ENCODE peak calls at places on chromosome 22, in seven cellular contexts. D is H1; M is CD4-positive, alpha-beta memory T cell; Y is cardiac fibroblast; H is right lobe of liver; W is AG09309; P is Panc1. G is an unnamed sample.

GRCh38 chr22:44180706-44181032 is at the start of gene PARVG:
- DNase-seq in D (no peak), M (peak), Y (no peak), W (no peak), H (no peak), P (no peak), G (no peak)

GRCh38 chr22:43988960-43989359 is 33.7 kb downstream of the SAMM50 start:
- DNase-seq in W (no peak), D (no peak), Y (no peak), H (no peak), P (no peak), M (no peak), G (no peak)

GRCh38 chr22:23357028-23357427 is 176.7 kb downstream of the BCR start:
- DNase-seq in M (no peak), H (peak), D (no peak), P (no peak), W (no peak), Y (no peak), G (no peak)

GRCh38 chr22:28051787-28052356 is 132.8 kb upstream of the PITPNB start:
- DNase-seq in W (no peak), D (peak), Y (peak), P (peak), H (peak), M (no peak), G (peak)

GRCh38 chr22:45475876-45476514 is 26.7 kb upstream of the FBLN1 start:
- DNase-seq in D (no peak), M (no peak), Y (no peak), P (no peak), W (no peak), H (no peak), G (no peak)

GRCh38 chr22:45083659-45084305 is 74.0 kb upstream of the PHF21B start:
- DNase-seq in P (peak), Y (peak), H (no peak), W (peak), M (no peak), D (no peak), G (peak)

GRCh38 chr22:25024895-25025294 is 72.4 kb downstream of the KIAA1671 start:
- DNase-seq in D (no peak), M (no peak), H (no peak), W (no peak), P (no peak), Y (no peak), G (no peak)

GRCh38 chr22:45620707-45621106 is 50.9 kb upstream of the ATXN10 start:
- DNase-seq in Y (no peak), M (no peak), W (no peak), P (no peak), D (no peak), H (no peak), G (no peak)

GRCh38 chr22:29128891-29129643 is 56.2 kb downstream of the KREMEN1 start:
- DNase-seq in H (no peak), M (no peak), P (no peak), D (no peak), Y (peak), W (no peak), G (no peak)

GRCh38 chr22:45645526-45646414 is 25.9 kb upstream of the ATXN10 start:
- DNase-seq in W (no peak), H (peak), P (no peak), Y (peak), D (peak), M (peak), G (peak)

GRCh38 chr22:26979294-26979693 is 321.9 kb downstream of the MIAT start:
- DNase-seq in W (no peak), Y (no peak), P (no peak), M (no peak), D (no peak), H (no peak), G (peak)

GRCh38 chr22:20434773-20435172 is 2.9 kb downstream of the SCARF2 start:
- DNase-seq in H (no peak), M (no peak), W (no peak), P (no peak), D (no peak), Y (no peak), G (no peak)

DNA sequence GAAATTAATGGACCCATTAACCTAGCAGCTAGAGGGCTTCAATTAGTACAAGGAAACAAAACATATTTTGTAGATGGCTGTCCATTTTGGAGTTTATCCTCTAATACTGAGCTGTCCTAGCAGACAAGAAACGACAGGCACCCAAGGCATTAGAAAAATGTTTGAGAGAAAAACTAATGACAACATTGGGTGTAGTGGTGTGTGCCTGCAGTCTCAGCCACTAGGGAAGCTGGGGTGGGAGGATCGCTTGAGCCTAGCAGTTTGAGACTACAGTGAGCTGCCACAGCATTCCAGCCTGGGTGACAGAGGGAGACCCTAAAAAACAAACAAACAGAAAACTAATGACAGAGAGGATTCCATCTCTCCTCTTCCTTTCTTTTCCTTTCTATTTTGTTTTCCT is 1.5 kb downstream of the A4GALT start:
- DNase-seq in M (no peak), H (no peak), P (no peak), D (no peak), W (no peak), Y (no peak), G (no peak)
- H3K4me3 ChIP-seq in M (no peak), H (no peak), P (no peak), D (peak), W (no peak), Y (peak), G (no peak)

DNA sequence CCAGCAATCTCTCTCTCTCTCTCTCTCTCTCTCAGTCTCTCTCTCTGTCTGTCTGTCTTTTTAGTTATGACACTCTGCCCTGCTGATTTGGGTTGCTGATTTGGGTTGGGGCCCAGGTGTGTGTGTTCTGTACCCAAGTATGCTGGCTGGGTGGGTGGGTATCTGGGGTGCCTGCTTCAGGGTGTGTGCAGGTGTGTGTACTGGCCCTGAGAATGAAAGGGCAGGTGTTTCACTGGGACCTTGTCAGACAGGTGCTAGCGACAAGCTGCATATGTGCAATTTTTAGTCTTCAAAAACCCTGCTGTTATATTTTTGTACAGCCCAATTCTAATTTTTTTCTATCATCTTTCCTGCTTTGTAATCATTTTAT is 940 bp downstream of the CSF2RB start:
- DNase-seq in H (no peak), P (no peak), Y (no peak), D (no peak), W (no peak), M (no peak), G (no peak)
- H3K4me3 ChIP-seq in H (no peak), P (no peak), Y (no peak), D (no peak), W (no peak), M (no peak), G (no peak)

GRCh38 chr22:41237036-41237706 is 3.6 kb downstream of the CHADL start:
- DNase-seq in Y (no peak), H (no peak), D (peak), W (no peak), M (peak), P (no peak), G (no peak)
- H3K4me3 ChIP-seq in Y (peak), H (peak), D (no peak), W (no peak), M (peak), P (peak), G (peak)

GRCh38 chr22:30193031-30193794 is 53.3 kb downstream of the LIF start:
- DNase-seq in P (no peak), Y (no peak), H (no peak), M (no peak), W (no peak), D (no peak), G (no peak)

GRCh38 chr22:30197389-30197788 is 49.2 kb downstream of the LIF start:
- DNase-seq in D (no peak), H (no peak), M (no peak), Y (no peak), W (no peak), P (no peak), G (no peak)

GRCh38 chr22:30196141-30196866 is 50.3 kb downstream of the LIF start:
- DNase-seq in P (peak), H (peak), Y (peak), W (peak), M (peak), D (peak), G (peak)

GRCh38 chr22:30196867-30197336 is 49.7 kb downstream of the LIF start:
- DNase-seq in P (no peak), H (no peak), M (no peak), W (no peak), Y (no peak), D (no peak), G (no peak)

DNA sequence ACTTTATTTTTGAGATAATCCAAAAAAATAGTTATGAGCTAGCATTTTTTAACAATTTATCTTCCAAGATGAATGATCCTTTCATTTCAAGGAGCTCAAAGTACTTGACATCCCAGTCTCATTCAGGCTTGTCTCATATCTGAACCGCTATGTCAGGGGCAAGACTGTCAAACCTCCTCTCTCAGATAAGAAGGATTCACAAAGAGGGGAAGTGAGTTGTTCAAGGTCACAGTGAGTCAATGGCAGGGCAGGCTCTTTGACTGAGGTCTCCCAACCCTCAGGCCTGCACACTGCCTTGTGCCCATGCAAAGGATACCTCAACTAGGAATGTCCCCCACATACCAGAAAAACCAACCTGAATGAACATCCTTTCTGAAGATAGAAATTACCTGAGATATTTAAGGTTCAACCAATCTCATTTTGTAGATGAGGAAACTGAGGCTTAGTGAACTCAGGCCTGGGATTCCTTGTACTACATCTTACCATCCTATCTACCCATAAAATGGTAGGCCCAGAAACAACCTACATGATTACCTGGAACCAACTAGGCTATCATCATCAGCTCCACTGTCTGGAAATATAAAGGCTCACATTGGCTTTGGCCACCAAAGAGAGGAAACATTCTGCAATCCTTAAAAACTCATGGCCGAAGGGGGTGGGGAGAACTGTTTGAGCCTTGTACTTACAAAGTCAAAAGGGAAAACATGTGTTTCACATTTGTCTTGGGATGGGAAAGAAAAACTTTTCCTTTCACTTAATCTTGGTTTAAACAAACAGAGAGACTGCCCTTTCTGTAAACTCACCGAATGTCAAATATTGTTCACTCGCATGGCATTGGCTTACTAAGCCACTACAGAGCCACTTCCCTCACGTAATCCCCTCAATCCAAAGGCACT is 51.1 kb downstream of the LIF start:
- DNase-seq in W (no peak), Y (peak), M (no peak), P (no peak), D (no peak), H (no peak), G (no peak)
- H3K4me3 ChIP-seq in W (no peak), Y (no peak), M (peak), P (no peak), D (no peak), H (no peak), G (peak)

GRCh38 chr22:49878206-49878605 is 24.6 kb downstream of the ZBED4 start:
- DNase-seq in D (no peak), Y (no peak), M (no peak), W (no peak), P (no peak), H (no peak), G (no peak)

GRCh38 chr22:49879871-49880270 is 26.2 kb downstream of the ZBED4 start:
- DNase-seq in M (no peak), W (no peak), P (no peak), H (no peak), D (no peak), Y (no peak), G (no peak)

GRCh38 chr22:49881856-49882255 is 28.2 kb downstream of the ZBED4 start:
- DNase-seq in M (no peak), Y (no peak), D (no peak), P (no peak), H (no peak), W (no peak), G (no peak)

GRCh38 chr22:49882519-49883293 is 29.1 kb downstream of the ZBED4 start:
- DNase-seq in P (no peak), D (no peak), H (no peak), Y (peak), M (no peak), W (no peak), G (no peak)

GRCh38 chr22:49880281-49880680 is 26.6 kb downstream of the ZBED4 start:
- DNase-seq in M (no peak), D (no peak), Y (no peak), P (no peak), H (no peak), W (no peak), G (no peak)
- H3K4me3 ChIP-seq in M (no peak), D (no peak), Y (no peak), P (no peak), H (no peak), W (no peak), G (no peak)

GRCh38 chr22:31492151-31492550 is 2.5 kb upstream of the EIF4ENIF1 start:
- DNase-seq in D (no peak), H (no peak), M (no peak), P (no peak), Y (no peak), W (no peak), G (peak)

GRCh38 chr22:31495343-31495742 is 993 bp upstream of the SFI1 start:
- DNase-seq in D (no peak), Y (no peak), W (no peak), M (no peak), P (no peak), H (no peak), G (no peak)

GRCh38 chr22:31496007-31496734 is at the start of gene SFI1:
- DNase-seq in D (peak), H (peak), P (peak), M (peak), W (peak), Y (peak), G (peak)

GRCh38 chr22:31497148-31497938 is 1.0 kb downstream of the SFI1 start:
- DNase-seq in M (peak), H (no peak), W (no peak), D (no peak), Y (no peak), P (no peak), G (no peak)

DNA sequence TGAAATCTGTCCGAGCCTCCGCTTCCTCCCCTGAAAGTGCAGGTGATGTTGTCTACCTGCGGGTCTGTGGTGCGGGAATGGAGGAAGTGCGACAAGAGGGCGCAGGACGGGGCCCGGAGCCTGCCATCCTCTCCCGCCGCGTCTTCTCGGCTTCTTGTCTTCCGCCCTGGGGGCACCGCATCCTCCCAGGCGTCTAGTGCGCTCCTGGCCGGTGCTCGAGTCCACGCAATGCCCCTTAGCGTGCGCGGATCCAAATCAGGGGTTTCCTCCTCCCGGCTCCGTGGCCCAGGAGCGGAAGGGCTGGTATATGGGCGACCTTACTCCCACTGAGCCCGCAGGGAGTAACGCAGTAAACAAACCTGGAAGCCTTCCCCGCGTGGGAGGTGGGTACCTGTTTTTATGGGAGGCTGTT is 405 bp downstream of the SFI1 start:
- DNase-seq in H (peak), P (no peak), Y (peak), M (peak), W (no peak), D (no peak), G (peak)
- H3K4me3 ChIP-seq in H (peak), P (peak), Y (peak), M (peak), W (peak), D (peak), G (peak)

GRCh38 chr22:22197993-22198402 is 46.6 kb upstream of the VPREB1 start:
- DNase-seq in H (no peak), M (no peak), P (no peak), D (no peak), W (no peak), Y (no peak), G (no peak)
- H3K4me3 ChIP-seq in H (no peak), M (no peak), P (no peak), D (no peak), W (no peak), Y (no peak), G (no peak)

G was measured in SJCRH30.